ENCODE peak calls at places on chromosomes 2 and 18, in four cellular contexts. Q is SJSA1, H is HFF-Myc, B is esophagus muscularis mucosa. C is an unnamed sample.

GRCh38 chr2:22027345-22028005 is 903.7 kb downstream of the TDRD15 start:
- DNase-seq in B (no peak), H (no peak), Q (no peak), C (no peak)

GRCh38 chr2:201797175-201797840 is 9.0 kb upstream of the CDK15 start:
- DNase-seq in H (no peak), B (no peak), Q (no peak), C (no peak)

GRCh38 chr2:195863121-195863520 is 205.5 kb downstream of the DNAH7 start:
- DNase-seq in B (no peak), H (no peak), Q (no peak), C (no peak)

GRCh38 chr2:12721571-12722444 is 5.1 kb downstream of the TRIB2 start:
- DNase-seq in Q (peak), H (no peak), B (no peak), C (no peak)

GRCh38 chr2:113282747-113283533 is 4.2 kb upstream of the PAX8 start:
- DNase-seq in B (no peak), Q (peak), H (no peak), C (no peak)

GRCh38 chr2:239892480-239893235 is 132.5 kb downstream of the NDUFA10 start:
- DNase-seq in B (no peak), Q (peak), H (no peak), C (no peak)

GRCh38 chr2:239310401-239311061 is 90.3 kb downstream of the HDAC4 start:
- DNase-seq in B (no peak), Q (peak), H (no peak), C (no peak)

GRCh38 chr2:28579606-28580005 is 83.7 kb downstream of the PLB1 start:
- DNase-seq in H (no peak), B (no peak), Q (no peak), C (no peak)

GRCh38 chr2:122680662-122681061 is 925.2 kb downstream of the TSN start:
- DNase-seq in Q (no peak), H (no peak), B (no peak), C (no peak)

GRCh38 chr2:12448846-12449480 is 267.8 kb upstream of the TRIB2 start:
- DNase-seq in H (peak), B (no peak), Q (no peak), C (no peak)

GRCh38 chr2:26347286-26347865 is 787 bp upstream of the ADGRF3 start:
- DNase-seq in Q (no peak), B (no peak), H (no peak), C (no peak)
- H3K4me3 ChIP-seq in Q (peak), B (peak), H (peak), C (peak)

GRCh38 chr18:78151234-78151633 is 828.4 kb upstream of the SALL3 start:
- DNase-seq in H (no peak), Q (no peak), B (peak), C (no peak)
- H3K4me3 ChIP-seq in H (no peak), Q (no peak), B (no peak), C (no peak)

GRCh38 chr2:175430236-175430635 is 248.7 kb upstream of the ATP5MC3 start:
- DNase-seq in H (no peak), B (peak), Q (no peak), C (no peak)

GRCh38 chr2:175432793-175433192 is 251.3 kb upstream of the ATP5MC3 start:
- DNase-seq in H (no peak), B (no peak), Q (no peak), C (no peak)

GRCh38 chr2:175432021-175432420 is 250.5 kb upstream of the ATP5MC3 start:
- DNase-seq in Q (no peak), B (no peak), H (no peak), C (no peak)

GRCh38 chr2:175435012-175435411 is 253.5 kb upstream of the ATP5MC3 start:
- DNase-seq in B (no peak), H (no peak), Q (no peak), C (no peak)

GRCh38 chr2:175431054-175431780 is 249.7 kb upstream of the ATP5MC3 start:
- DNase-seq in Q (no peak), B (no peak), H (no peak), C (no peak)
- H3K4me3 ChIP-seq in Q (no peak), B (no peak), H (no peak), C (no peak)

GRCh38 chr2:132034646-132035045 is 127.1 kb downstream of the ANKRD30BL start:
- DNase-seq in Q (no peak), B (no peak), H (no peak), C (no peak)

GRCh38 chr2:132033365-132033764 is 128.4 kb downstream of the ANKRD30BL start:
- DNase-seq in Q (no peak), B (no peak), H (no peak), C (no peak)

GRCh38 chr2:132033949-132034348 is 127.8 kb downstream of the ANKRD30BL start:
- DNase-seq in Q (no peak), H (no peak), B (no peak), C (no peak)

GRCh38 chr2:132037527-132038178 is 124.1 kb downstream of the ANKRD30BL start:
- DNase-seq in B (no peak), Q (no peak), H (no peak), C (no peak)

DNA sequence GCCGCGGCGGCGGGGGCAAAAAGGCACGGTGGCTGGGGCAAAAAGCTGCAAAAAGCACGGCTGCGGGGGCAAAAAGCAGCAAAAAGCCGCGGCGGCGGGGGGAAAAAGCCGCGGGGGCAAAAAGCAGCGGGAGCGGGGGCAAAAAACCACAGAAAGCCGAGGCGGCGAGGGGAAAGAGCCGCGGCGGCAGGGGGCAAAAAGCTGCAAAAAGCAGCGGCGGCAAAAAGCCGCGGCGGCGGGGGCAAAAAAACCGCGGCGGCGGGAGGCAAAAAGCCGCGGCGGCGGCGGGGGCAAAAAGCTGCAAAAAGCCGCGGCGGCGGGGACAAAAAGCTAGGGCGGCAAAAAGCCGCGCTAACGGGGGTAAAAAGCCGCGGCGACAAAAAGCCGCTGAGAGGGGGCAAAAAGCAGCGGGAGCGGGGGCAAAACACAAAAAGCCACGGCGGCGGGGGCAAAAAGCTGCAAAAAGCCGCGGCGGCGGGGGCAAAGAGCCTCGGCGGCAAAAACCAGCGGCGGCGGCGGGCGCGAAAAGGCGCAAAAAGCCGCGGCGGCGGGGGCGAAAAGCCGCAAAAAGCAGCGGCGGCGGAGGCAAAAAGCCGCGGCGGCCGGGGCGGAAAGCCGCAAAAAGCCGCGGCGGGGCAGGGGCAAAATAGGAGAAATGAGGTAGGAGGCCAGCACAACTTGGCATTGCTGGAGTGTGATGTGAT is 123.4 kb downstream of the ANKRD30BL start:
- DNase-seq in H (no peak), B (no peak), Q (no peak), C (no peak)
- H3K4me3 ChIP-seq in H (peak), B (peak), Q (peak), C (peak)

DNA sequence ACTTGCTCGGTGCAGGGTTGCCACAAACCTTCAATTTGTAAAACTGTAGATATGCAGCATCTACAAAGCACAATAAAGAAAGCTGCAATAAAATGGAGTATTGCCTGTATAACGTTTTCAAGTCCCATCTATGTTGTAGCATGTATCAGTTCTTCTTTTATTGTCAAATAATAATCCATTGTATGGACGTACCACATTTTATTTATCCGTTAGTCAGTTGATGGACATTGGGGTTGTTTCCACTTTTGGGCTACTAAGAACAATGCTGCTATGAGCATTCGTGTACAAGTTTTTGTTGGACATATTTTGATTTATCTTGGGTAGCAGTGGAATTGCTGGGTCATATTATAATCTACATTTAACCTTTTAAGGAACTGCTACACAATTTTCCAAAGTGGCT is 240.7 kb upstream of the SIX3 start:
- DNase-seq in H (no peak), B (no peak), Q (no peak), C (no peak)
- H3K4me3 ChIP-seq in H (no peak), B (no peak), Q (no peak), C (no peak)

GRCh38 chr2:44715671-44716077 is 225.8 kb upstream of the SIX3 start:
- DNase-seq in Q (no peak), B (no peak), H (peak), C (peak)
- H3K4me3 ChIP-seq in Q (no peak), B (no peak), H (no peak), C (no peak)

C was measured in retinal pigment epithelial cell.